ENCODE peak calls at places on chromosomes 5 and 9, in six cellular contexts. N is dorsolateral prefrontal cortex, C is hepatocyte, H is fibroblast of gingiva, V is HTR-8/SVneo, K is AG09319. L is an unnamed sample.

GRCh38 chr9:34492051-34492450 is 30.7 kb downstream of the ENHO start:
- DNase-seq in H (no peak), K (no peak), N (no peak), V (no peak), C (no peak), L (no peak)

GRCh38 chr9:110156902-110157301 is 51.1 kb downstream of the C9orf152 start:
- DNase-seq in V (no peak), C (no peak), N (no peak), K (peak), H (peak), L (no peak)

GRCh38 chr5:5585751-5586341 is 163.4 kb downstream of the ICE1 start:
- DNase-seq in N (no peak), K (no peak), V (no peak), C (no peak), H (no peak), L (no peak)

GRCh38 chr5:13660072-13660471 is 284.4 kb downstream of the DNAH5 start:
- DNase-seq in N (no peak), H (no peak), K (no peak), V (peak), C (no peak), L (no peak)

GRCh38 chr9:78932849-78933627 is 636.1 kb downstream of the PSAT1 start:
- DNase-seq in K (no peak), N (no peak), V (peak), H (peak), C (no peak), L (no peak)

GRCh38 chr5:120236360-120236759 is 227.7 kb upstream of the PRR16 start:
- DNase-seq in V (no peak), H (no peak), N (no peak), K (no peak), C (no peak), L (no peak)

GRCh38 chr5:137737349-137738256 is 1.7 kb upstream of the KLHL3 start:
- DNase-seq in H (peak), C (no peak), V (no peak), N (no peak), K (no peak), L (no peak)

GRCh38 chr5:112974901-112975300 is 1.7 kb upstream of the DCP2 start:
- DNase-seq in C (no peak), H (no peak), V (no peak), K (no peak), N (no peak), L (no peak)

L was measured in substantia nigra.